ENCODE peak calls at places on chromosomes 7 and 10, in eight cellular contexts. N is activated T-cell treated with anti-CD3 and anti-CD28 coated beads for 24 hours; J is naive thymus-derived CD8-positive, alpha-beta T cell; H is stimulated activated CD8-positive, alpha-beta memory T cell treated with anti-CD3 and anti-CD28 coated beads, Interleukin-7, amount 100 ng/mL, for 4 hours; G is left ventricle myocardium inferior; Z is T follicular helper cell; F is M059J; A is cerebellar cortex. E is an unnamed sample.
A peak's percentile ranks its signal among the peaks of the same experiment; 100 is the strongest.

GRCh38 chr10:122490786-122491680 is 29.7 kb downstream of the HTRA1 start:
- DNase-seq in H (no peak), Z (peak; percentile 2), N (no peak), G (no peak), A (no peak), F (no peak), J (no peak), E (peak; percentile 13)

GRCh38 chr10:30384791-30385201 is 35.7 kb upstream of the MTPAP start:
- DNase-seq in A (peak; percentile 33), F (peak; percentile 24), N (no peak), H (no peak), Z (no peak), J (no peak), G (no peak), E (no peak)

GRCh38 chr7:112135815-112136706 is 70.1 kb downstream of the DOCK4 start:
- DNase-seq in A (no peak), H (no peak), Z (no peak), F (peak; percentile 18), J (no peak), G (no peak), N (no peak), E (no peak)

GRCh38 chr7:135802697-135803096 is 54.1 kb upstream of the FAM180A start:
- DNase-seq in H (no peak), N (no peak), F (peak; percentile 61), J (no peak), G (no peak), A (no peak), Z (no peak), E (no peak)

GRCh38 chr10:120810298-120810697 is 40.9 kb upstream of the WDR11 start:
- DNase-seq in A (no peak), J (no peak), Z (no peak), G (no peak), F (no peak), N (no peak), H (no peak), E (no peak)

GRCh38 chr7:90629306-90629918 is 33.3 kb downstream of the CDK14 start:
- DNase-seq in J (no peak), G (no peak), N (no peak), H (no peak), Z (no peak), A (peak; percentile 46), F (peak; percentile 62), E (no peak)

GRCh38 chr7:142153400-142153799 is 41.9 kb downstream of the MGAM2 start:
- DNase-seq in G (no peak), J (no peak), H (no peak), A (peak; percentile 2), F (peak; percentile 41), N (no peak), Z (no peak), E (no peak)

GRCh38 chr7:13834328-13834761 is 155.1 kb downstream of the ETV1 start:
- DNase-seq in G (no peak), A (peak; percentile 58), Z (no peak), J (no peak), F (no peak), H (no peak), N (no peak), E (no peak)

GRCh38 chr10:101960879-101961395 is 95.0 kb downstream of the ARMH3 start:
- DNase-seq in H (no peak), J (no peak), Z (no peak), G (no peak), A (no peak), F (no peak), N (no peak), E (no peak)

GRCh38 chr10:105993609-105994008 is 1170.9 kb downstream of the SORCS1 start:
- DNase-seq in N (no peak), F (no peak), Z (no peak), G (no peak), H (no peak), A (no peak), J (no peak), E (no peak)